ENCODE peak calls at places on chromosomes 13 and 19, in six cellular contexts. One of them, this sample, is unnamed.

GRCh38 chr19:13803038-13803437 is 7.8 kb downstream of the ZSWIM4 start:
- DNase-seq in neuronal stem cell: no peak
- DNase-seq in H1: no peak
- DNase-seq in trophoblast cell: no peak
- DNase-seq in IMR-90: no peak
- DNase-seq in mesendoderm: no peak
- DNase-seq in this sample: no peak

GRCh38 chr13:39365879-39366278 is 237.1 kb downstream of the LHFPL6 start:
- DNase-seq in IMR-90: no peak
- DNase-seq in neuronal stem cell: no peak
- DNase-seq in mesendoderm: no peak
- DNase-seq in H1: no peak
- DNase-seq in trophoblast cell: no peak
- DNase-seq in this sample: no peak

GRCh38 chr19:6100284-6100915 is 9.9 kb downstream of the RFX2 start:
- DNase-seq in neuronal stem cell: no peak
- DNase-seq in IMR-90: no peak
- DNase-seq in trophoblast cell: no peak
- DNase-seq in mesendoderm: no peak
- DNase-seq in H1: no peak
- DNase-seq in this sample: peak; percentile 28

GRCh38 chr13:33426131-33426530 is 140.6 kb upstream of the STARD13 start:
- DNase-seq in IMR-90: no peak
- DNase-seq in neuronal stem cell: no peak
- DNase-seq in H1: no peak
- DNase-seq in trophoblast cell: no peak
- DNase-seq in mesendoderm: no peak
- DNase-seq in this sample: no peak

GRCh38 chr19:30236587-30236986 is 135.6 kb upstream of the ZNF536 start:
- DNase-seq in mesendoderm: no peak
- DNase-seq in trophoblast cell: no peak
- DNase-seq in IMR-90: no peak
- DNase-seq in neuronal stem cell: no peak
- DNase-seq in H1: no peak
- DNase-seq in this sample: no peak

GRCh38 chr19:56080669-56081401 is 40.3 kb downstream of the ZNF787 start:
- DNase-seq in IMR-90: peak; percentile 78
- DNase-seq in H1: peak; percentile 94
- DNase-seq in mesendoderm: peak; percentile 87
- DNase-seq in neuronal stem cell: peak; percentile 82
- DNase-seq in trophoblast cell: peak; percentile 59
- DNase-seq in this sample: peak; percentile 90

GRCh38 chr19:17473041-17473440 is 2.7 kb downstream of the SLC27A1 start:
- DNase-seq in IMR-90: peak; percentile 90
- DNase-seq in trophoblast cell: peak; percentile 69
- DNase-seq in neuronal stem cell: no peak
- DNase-seq in H1: no peak
- DNase-seq in mesendoderm: no peak
- DNase-seq in this sample: peak; percentile 62

GRCh38 chr19:13027557-13027956 is 32.3 kb downstream of the NFIX start:
- DNase-seq in IMR-90: no peak
- DNase-seq in mesendoderm: no peak
- DNase-seq in H1: no peak
- DNase-seq in neuronal stem cell: no peak
- DNase-seq in trophoblast cell: no peak
- DNase-seq in this sample: no peak

GRCh38 chr19:43562698-43563241 is 12.6 kb downstream of the XRCC1 start:
- DNase-seq in mesendoderm: no peak
- DNase-seq in H1: no peak
- DNase-seq in neuronal stem cell: no peak
- DNase-seq in trophoblast cell: peak; percentile 44
- DNase-seq in IMR-90: peak; percentile 76
- DNase-seq in this sample: peak; percentile 88

GRCh38 chr19:38318595-38319142 is 976 bp upstream of the KCNK6 start:
- DNase-seq in neuronal stem cell: no peak
- DNase-seq in mesendoderm: no peak
- DNase-seq in IMR-90: no peak
- DNase-seq in trophoblast cell: no peak
- DNase-seq in H1: no peak
- DNase-seq in this sample: no peak

GRCh38 chr19:18339703-18340102 is 695 bp upstream of the PGPEP1 start:
- DNase-seq in H1: peak; percentile 61
- DNase-seq in trophoblast cell: no peak
- DNase-seq in mesendoderm: peak; percentile 94
- DNase-seq in neuronal stem cell: no peak
- DNase-seq in IMR-90: peak; percentile 25
- DNase-seq in this sample: peak; percentile 61

GRCh38 chr19:51690359-51691121 is 2.6 kb upstream of the SPACA6 start:
- DNase-seq in mesendoderm: peak; percentile 97
- DNase-seq in H1: peak; percentile 84
- DNase-seq in neuronal stem cell: peak; percentile 85
- DNase-seq in trophoblast cell: peak; percentile 61
- DNase-seq in IMR-90: peak; percentile 68
- DNase-seq in this sample: peak; percentile 91

DNA sequence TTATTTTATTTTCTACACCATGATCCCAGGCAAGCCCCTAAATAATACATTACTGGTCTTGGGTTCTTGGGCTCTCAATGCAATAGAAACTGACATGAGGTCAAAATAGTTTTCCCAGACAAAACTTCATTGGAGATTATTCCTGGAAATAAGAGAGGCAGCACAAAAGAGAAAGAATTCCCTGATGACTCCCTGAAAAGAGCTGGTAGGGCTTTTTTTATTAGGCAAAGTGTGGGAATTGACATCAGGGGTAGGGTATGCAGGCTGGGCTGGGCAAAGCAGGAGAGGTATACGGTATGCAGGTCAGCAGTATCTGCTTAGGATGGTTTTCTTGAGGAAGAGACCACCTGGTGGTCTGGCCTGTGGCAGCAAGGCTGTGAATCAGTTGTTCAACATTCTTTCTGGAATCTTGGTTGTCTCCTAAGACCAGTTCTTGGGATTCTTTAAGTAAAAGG is 9.3 kb upstream of the IGFL3 start:
- DNase-seq in neuronal stem cell: no peak
- DNase-seq in IMR-90: no peak
- DNase-seq in H1: no peak
- DNase-seq in mesendoderm: peak; percentile 81
- DNase-seq in trophoblast cell: peak; percentile 96
- DNase-seq in this sample: no peak
- H3K18ac ChIP-seq in neuronal stem cell: peak overlapping the region; percentile 50
- H3K18ac ChIP-seq in IMR-90: peak overlapping the region; percentile 100
- H3K18ac ChIP-seq in H1: peak overlapping the region; percentile 55
- H3K18ac ChIP-seq in mesendoderm: peak overlapping the region; percentile 69
- H3K18ac ChIP-seq in trophoblast cell: peak overlapping the region; percentile 93
- H3K18ac ChIP-seq in this sample: peak overlapping the region; percentile 99

DNA sequence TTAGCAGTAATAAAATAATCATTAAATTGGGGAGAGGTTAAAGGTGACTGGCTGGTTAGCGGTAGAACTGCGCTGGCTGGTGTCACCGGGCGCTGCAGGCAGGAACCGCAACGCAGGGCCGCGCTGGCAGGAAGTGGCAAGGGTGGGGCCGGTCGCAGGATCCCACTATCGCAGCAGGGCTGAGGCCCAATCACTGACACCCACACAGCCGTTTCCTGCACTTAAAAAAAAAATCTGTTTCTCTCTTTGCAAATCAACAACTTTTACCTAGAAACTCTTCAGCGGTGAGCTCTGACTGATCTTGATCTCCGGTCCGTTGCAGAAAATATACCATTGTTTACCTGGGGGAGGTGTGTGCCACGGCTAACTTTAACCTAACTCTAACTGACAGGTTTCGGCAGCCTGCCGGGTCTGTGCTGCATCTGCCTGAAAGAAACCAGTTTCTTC is 46.9 kb downstream of the KLF2 start:
- DNase-seq in neuronal stem cell: no peak
- DNase-seq in trophoblast cell: no peak
- DNase-seq in IMR-90: no peak
- DNase-seq in H1: no peak
- DNase-seq in mesendoderm: no peak
- DNase-seq in this sample: no peak
- H3K4me3 ChIP-seq in neuronal stem cell: no peak overlapping the region
- H3K4me3 ChIP-seq in trophoblast cell: no peak overlapping the region
- H3K4me3 ChIP-seq in IMR-90: no peak overlapping the region
- H3K4me3 ChIP-seq in H1: no peak overlapping the region
- H3K4me3 ChIP-seq in mesendoderm: no peak overlapping the region
- H3K4me3 ChIP-seq in this sample: no peak overlapping the region

DNA sequence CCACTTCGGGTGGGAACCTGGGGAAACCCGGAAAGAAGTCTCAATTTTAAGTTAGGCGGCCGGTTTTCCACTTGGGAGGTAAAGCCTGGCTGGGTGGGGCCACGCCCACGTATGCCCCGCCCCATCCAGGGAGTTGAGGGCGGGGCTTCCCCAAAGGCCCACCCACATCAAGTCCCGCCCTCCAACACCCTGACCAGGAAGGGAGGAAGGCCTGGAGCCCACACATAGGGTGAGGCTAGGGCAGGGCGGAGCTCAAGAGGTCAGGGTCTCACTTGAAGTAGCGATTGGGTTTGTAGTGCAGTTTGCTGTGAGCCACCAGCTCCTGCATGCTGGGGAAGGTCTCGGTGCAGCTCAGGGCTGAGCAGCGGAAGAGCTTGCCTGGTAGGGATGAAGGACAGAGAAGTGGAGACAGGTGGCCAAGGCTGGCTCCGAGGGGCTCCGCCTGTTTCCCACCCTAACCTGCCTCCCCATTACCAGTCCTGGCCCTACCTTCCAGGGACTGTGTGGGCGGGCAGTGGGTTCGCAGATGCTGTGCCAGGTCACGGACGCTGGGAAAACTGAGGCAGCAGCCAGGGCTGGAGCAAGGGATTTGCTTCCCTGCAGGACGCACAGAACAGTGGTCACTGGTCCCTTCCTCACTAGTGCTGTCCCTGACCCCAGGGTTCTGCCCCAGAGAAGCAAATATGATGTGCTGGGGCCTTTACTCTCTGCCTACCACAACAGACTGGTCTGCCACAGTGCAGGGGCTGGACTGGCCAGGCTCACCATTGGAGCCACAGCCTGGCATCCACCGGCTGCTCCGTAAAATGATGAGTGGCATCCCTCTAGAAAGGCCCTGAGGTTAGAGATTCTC is 1.6 kb downstream of the ZNF414 start:
- DNase-seq in neuronal stem cell: no peak
- DNase-seq in H1: peak; percentile 84
- DNase-seq in mesendoderm: peak; percentile 75
- DNase-seq in IMR-90: no peak
- DNase-seq in trophoblast cell: peak; percentile 43
- DNase-seq in this sample: no peak
- H3K18ac ChIP-seq in neuronal stem cell: no peak overlapping the region
- H3K18ac ChIP-seq in H1: peak overlapping the region; percentile 65
- H3K18ac ChIP-seq in mesendoderm: no peak overlapping the region
- H3K18ac ChIP-seq in IMR-90: no peak overlapping the region
- H3K18ac ChIP-seq in trophoblast cell: no peak overlapping the region
- H3K18ac ChIP-seq in this sample: peak overlapping the region; percentile 1

GRCh38 chr19:16116067-16116466 is 4.4 kb downstream of the RAB8A start:
- DNase-seq in IMR-90: no peak
- DNase-seq in H1: no peak
- DNase-seq in neuronal stem cell: no peak
- DNase-seq in mesendoderm: peak; percentile 57
- DNase-seq in trophoblast cell: peak; percentile 25
- DNase-seq in this sample: no peak
- H3K4me3 ChIP-seq in IMR-90: no peak overlapping the region
- H3K4me3 ChIP-seq in H1: no peak overlapping the region
- H3K4me3 ChIP-seq in neuronal stem cell: no peak overlapping the region
- H3K4me3 ChIP-seq in mesendoderm: no peak overlapping the region
- H3K4me3 ChIP-seq in trophoblast cell: no peak overlapping the region
- H3K4me3 ChIP-seq in this sample: no peak overlapping the region

GRCh38 chr13:106738279-106738678 is 170.3 kb upstream of the ARGLU1 start:
- DNase-seq in mesendoderm: no peak
- DNase-seq in trophoblast cell: no peak
- DNase-seq in IMR-90: no peak
- DNase-seq in H1: no peak
- DNase-seq in neuronal stem cell: no peak
- DNase-seq in this sample: no peak
- H3K18ac ChIP-seq in mesendoderm: no peak overlapping the region
- H3K18ac ChIP-seq in trophoblast cell: no peak overlapping the region
- H3K18ac ChIP-seq in IMR-90: no peak overlapping the region
- H3K18ac ChIP-seq in H1: no peak overlapping the region
- H3K18ac ChIP-seq in neuronal stem cell: no peak overlapping the region
- H3K18ac ChIP-seq in this sample: no peak overlapping the region

GRCh38 chr13:106753241-106753640 is 185.3 kb upstream of the ARGLU1 start:
- DNase-seq in H1: no peak
- DNase-seq in mesendoderm: peak; percentile 29
- DNase-seq in IMR-90: no peak
- DNase-seq in trophoblast cell: no peak
- DNase-seq in neuronal stem cell: no peak
- DNase-seq in this sample: peak; percentile 20
- H3K4me3 ChIP-seq in H1: no peak overlapping the region
- H3K4me3 ChIP-seq in mesendoderm: no peak overlapping the region
- H3K4me3 ChIP-seq in IMR-90: no peak overlapping the region
- H3K4me3 ChIP-seq in trophoblast cell: no peak overlapping the region
- H3K4me3 ChIP-seq in neuronal stem cell: no peak overlapping the region
- H3K4me3 ChIP-seq in this sample: no peak overlapping the region

This sample was measured in mesenchymal stem cell.